ENCODE peak calls at places on chromosomes 3 and 15, in ten cellular contexts. One of them, this sample, is unnamed. For H3K4me1, the result is how much of the 10 kb centered on the place peaks cover.

GRCh38 chr15:65923264-65923663 is 54.0 kb downstream of the RAB11A start:
- DNase-seq in heart left ventricle: no peak
- DNase-seq in fibroblast of lung: no peak
- DNase-seq in tibial artery: no peak
- DNase-seq in left lung: no peak
- DNase-seq in A549: no peak
- DNase-seq in body of pancreas: no peak
- DNase-seq in BE2C: no peak
- DNase-seq in upper lobe of right lung: no peak
- DNase-seq in mucosa of descending colon: no peak
- DNase-seq in this sample: no peak

GRCh38 chr15:92808611-92809063 is 91.5 kb upstream of the CHD2 start:
- DNase-seq in fibroblast of lung: peak
- DNase-seq in A549: peak
- DNase-seq in left lung: peak
- DNase-seq in upper lobe of right lung: peak
- DNase-seq in mucosa of descending colon: no peak
- DNase-seq in heart left ventricle: peak
- DNase-seq in BE2C: peak
- DNase-seq in tibial artery: peak
- DNase-seq in body of pancreas: no peak
- DNase-seq in this sample: peak

GRCh38 chr3:177673105-177673804 is 476.0 kb upstream of the TBL1XR1 start:
- DNase-seq in fibroblast of lung: peak
- DNase-seq in tibial artery: peak
- DNase-seq in upper lobe of right lung: no peak
- DNase-seq in left lung: no peak
- DNase-seq in A549: peak
- DNase-seq in mucosa of descending colon: no peak
- DNase-seq in heart left ventricle: no peak
- DNase-seq in BE2C: no peak
- DNase-seq in body of pancreas: no peak
- DNase-seq in this sample: no peak

GRCh38 chr3:53846134-53846850 is at the start of the genes CHDH and IL17RB:
- DNase-seq in A549: peak
- DNase-seq in mucosa of descending colon: peak
- DNase-seq in upper lobe of right lung: peak
- DNase-seq in tibial artery: no peak
- DNase-seq in left lung: peak
- DNase-seq in heart left ventricle: peak
- DNase-seq in fibroblast of lung: no peak
- DNase-seq in BE2C: peak
- DNase-seq in body of pancreas: peak
- DNase-seq in this sample: no peak

GRCh38 chr15:67922106-67922505 is 82.3 kb upstream of the RNU6-1 start:
- DNase-seq in heart left ventricle: no peak
- DNase-seq in left lung: no peak
- DNase-seq in fibroblast of lung: no peak
- DNase-seq in BE2C: no peak
- DNase-seq in tibial artery: no peak
- DNase-seq in upper lobe of right lung: no peak
- DNase-seq in body of pancreas: no peak
- DNase-seq in mucosa of descending colon: no peak
- DNase-seq in A549: no peak
- DNase-seq in this sample: no peak

GRCh38 chr15:94196536-94196935 is 34.8 kb upstream of the MCTP2 start:
- DNase-seq in tibial artery: no peak
- DNase-seq in upper lobe of right lung: no peak
- DNase-seq in fibroblast of lung: peak
- DNase-seq in body of pancreas: no peak
- DNase-seq in mucosa of descending colon: no peak
- DNase-seq in BE2C: no peak
- DNase-seq in A549: no peak
- DNase-seq in heart left ventricle: no peak
- DNase-seq in left lung: no peak
- DNase-seq in this sample: no peak

GRCh38 chr3:31041161-31041978 is 146.9 kb upstream of the GADL1 start:
- DNase-seq in fibroblast of lung: peak
- DNase-seq in BE2C: no peak
- DNase-seq in upper lobe of right lung: no peak
- DNase-seq in body of pancreas: no peak
- DNase-seq in mucosa of descending colon: no peak
- DNase-seq in left lung: no peak
- DNase-seq in tibial artery: no peak
- DNase-seq in heart left ventricle: no peak
- DNase-seq in A549: peak
- DNase-seq in this sample: no peak

GRCh38 chr3:79203144-79203519 is 564.7 kb downstream of the ROBO1 start:
- DNase-seq in heart left ventricle: no peak
- DNase-seq in left lung: no peak
- DNase-seq in BE2C: no peak
- DNase-seq in fibroblast of lung: no peak
- DNase-seq in mucosa of descending colon: no peak
- DNase-seq in upper lobe of right lung: no peak
- DNase-seq in body of pancreas: no peak
- DNase-seq in tibial artery: no peak
- DNase-seq in A549: no peak
- DNase-seq in this sample: no peak

GRCh38 chr3:187745201-187746058 is at the start of gene BCL6:
- DNase-seq in BE2C: peak
- DNase-seq in body of pancreas: peak
- DNase-seq in left lung: peak
- DNase-seq in fibroblast of lung: peak
- DNase-seq in heart left ventricle: peak
- DNase-seq in upper lobe of right lung: peak
- DNase-seq in A549: peak
- DNase-seq in mucosa of descending colon: peak
- DNase-seq in tibial artery: peak
- DNase-seq in this sample: peak

GRCh38 chr3:31254483-31254882 is 278.2 kb upstream of the STT3B start:
- DNase-seq in fibroblast of lung: no peak
- DNase-seq in upper lobe of right lung: no peak
- DNase-seq in A549: no peak
- DNase-seq in body of pancreas: no peak
- DNase-seq in left lung: no peak
- DNase-seq in heart left ventricle: no peak
- DNase-seq in BE2C: no peak
- DNase-seq in tibial artery: no peak
- DNase-seq in mucosa of descending colon: no peak
- DNase-seq in this sample: no peak

GRCh38 chr3:46844851-46845250 is 18.4 kb downstream of the MYL3 start:
- DNase-seq in fibroblast of lung: peak
- DNase-seq in left lung: peak
- DNase-seq in mucosa of descending colon: no peak
- DNase-seq in heart left ventricle: no peak
- DNase-seq in tibial artery: no peak
- DNase-seq in upper lobe of right lung: peak
- DNase-seq in body of pancreas: no peak
- DNase-seq in BE2C: no peak
- DNase-seq in A549: no peak
- DNase-seq in this sample: no peak

GRCh38 chr15:64746356-64746755 is 29.0 kb downstream of the RBPMS2 start:
- DNase-seq in heart left ventricle: no peak
- DNase-seq in upper lobe of right lung: no peak
- DNase-seq in left lung: no peak
- DNase-seq in body of pancreas: no peak
- DNase-seq in tibial artery: no peak
- DNase-seq in mucosa of descending colon: no peak
- DNase-seq in fibroblast of lung: no peak
- DNase-seq in A549: no peak
- DNase-seq in BE2C: no peak
- DNase-seq in this sample: no peak
- H3K4me1 ChIP-seq in heart left ventricle: under half
- H3K4me1 ChIP-seq in upper lobe of right lung: under half
- H3K4me1 ChIP-seq in left lung: under half
- H3K4me1 ChIP-seq in body of pancreas: under half
- H3K4me1 ChIP-seq in tibial artery: under half
- H3K4me1 ChIP-seq in mucosa of descending colon: under half
- H3K4me1 ChIP-seq in fibroblast of lung: under half
- H3K4me1 ChIP-seq in A549: under half
- H3K4me1 ChIP-seq in BE2C: under half
- H3K4me1 ChIP-seq in this sample: under half

DNA sequence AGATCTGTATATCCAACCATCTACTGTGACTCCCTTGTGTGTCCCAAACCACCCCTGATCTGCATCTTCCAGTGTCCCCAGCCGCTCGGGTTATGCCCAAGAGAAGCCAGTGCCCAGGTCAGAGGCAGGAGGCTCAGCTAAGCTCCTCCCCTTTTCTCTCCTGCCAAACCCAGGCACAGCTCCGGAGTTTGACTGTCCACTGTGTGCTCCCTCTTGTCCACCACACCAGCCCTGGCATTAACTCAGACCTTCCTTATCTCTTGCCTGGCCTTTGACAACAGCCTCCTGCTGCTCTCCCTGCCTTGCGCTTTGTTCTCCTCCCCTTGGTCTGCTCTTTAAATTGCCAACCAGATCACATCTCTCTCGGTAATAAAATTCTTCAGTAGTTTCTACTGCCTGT is 39.3 kb downstream of the DGKG start:
- DNase-seq in left lung: no peak
- DNase-seq in upper lobe of right lung: no peak
- DNase-seq in heart left ventricle: no peak
- DNase-seq in fibroblast of lung: no peak
- DNase-seq in mucosa of descending colon: no peak
- DNase-seq in body of pancreas: no peak
- DNase-seq in tibial artery: no peak
- DNase-seq in BE2C: no peak
- DNase-seq in A549: no peak
- DNase-seq in this sample: no peak
- TF ChIP-seq CTCF in left lung: no peak
- TF ChIP-seq CTCF in upper lobe of right lung: no peak
- TF ChIP-seq CTCF in heart left ventricle: no peak
- TF ChIP-seq CTCF in fibroblast of lung: no peak
- TF ChIP-seq CTCF in mucosa of descending colon: no peak
- TF ChIP-seq CTCF in body of pancreas: no peak
- TF ChIP-seq CTCF in tibial artery: no peak
- TF ChIP-seq CTCF in BE2C: no peak
- TF ChIP-seq CTCF in A549: no peak
- TF ChIP-seq CTCF in this sample: no peak

DNA sequence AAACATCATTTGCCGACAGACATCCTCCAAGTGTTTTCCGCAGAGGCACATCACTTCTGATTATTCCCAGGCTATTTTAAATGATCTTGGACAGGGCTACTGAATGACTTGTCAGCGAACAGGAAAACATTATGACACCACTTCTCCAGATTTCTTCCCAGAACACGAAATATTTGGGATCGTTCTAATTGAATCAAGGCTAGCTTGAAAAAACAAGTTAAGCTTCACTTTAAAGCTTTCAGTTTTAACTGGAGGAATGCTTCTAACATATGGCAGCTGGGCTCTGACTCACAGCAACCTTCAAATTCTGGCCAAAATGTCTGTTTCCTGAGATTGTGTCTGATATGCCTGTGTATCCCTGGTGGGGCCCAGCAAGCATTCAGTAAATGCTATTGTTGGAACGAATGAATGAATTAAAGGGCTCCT is 127.0 kb upstream of the ICE2 start:
- DNase-seq in BE2C: no peak
- DNase-seq in tibial artery: no peak
- DNase-seq in left lung: no peak
- DNase-seq in mucosa of descending colon: no peak
- DNase-seq in body of pancreas: no peak
- DNase-seq in fibroblast of lung: peak
- DNase-seq in upper lobe of right lung: no peak
- DNase-seq in heart left ventricle: no peak
- DNase-seq in A549: no peak
- DNase-seq in this sample: no peak
- H3K4me3 ChIP-seq in BE2C: peak
- H3K4me3 ChIP-seq in tibial artery: peak
- H3K4me3 ChIP-seq in left lung: no peak
- H3K4me3 ChIP-seq in mucosa of descending colon: no peak
- H3K4me3 ChIP-seq in body of pancreas: no peak
- H3K4me3 ChIP-seq in fibroblast of lung: peak
- H3K4me3 ChIP-seq in upper lobe of right lung: no peak
- H3K4me3 ChIP-seq in heart left ventricle: peak
- H3K4me3 ChIP-seq in A549: no peak
- H3K4me3 ChIP-seq in this sample: peak

GRCh38 chr3:42600958-42601675 is 631 bp downstream of the NKTR start:
- DNase-seq in BE2C: no peak
- DNase-seq in A549: peak
- DNase-seq in left lung: peak
- DNase-seq in fibroblast of lung: peak
- DNase-seq in mucosa of descending colon: peak
- DNase-seq in upper lobe of right lung: peak
- DNase-seq in heart left ventricle: peak
- DNase-seq in body of pancreas: no peak
- DNase-seq in tibial artery: peak
- DNase-seq in this sample: peak

GRCh38 chr3:42601898-42602581 is 1.6 kb downstream of the NKTR start:
- DNase-seq in heart left ventricle: no peak
- DNase-seq in fibroblast of lung: peak
- DNase-seq in left lung: no peak
- DNase-seq in body of pancreas: no peak
- DNase-seq in upper lobe of right lung: no peak
- DNase-seq in tibial artery: no peak
- DNase-seq in mucosa of descending colon: no peak
- DNase-seq in BE2C: no peak
- DNase-seq in A549: no peak
- DNase-seq in this sample: no peak

GRCh38 chr3:42608586-42608985 is 8.1 kb downstream of the NKTR start:
- DNase-seq in mucosa of descending colon: peak
- DNase-seq in tibial artery: no peak
- DNase-seq in fibroblast of lung: peak
- DNase-seq in upper lobe of right lung: no peak
- DNase-seq in body of pancreas: no peak
- DNase-seq in heart left ventricle: no peak
- DNase-seq in left lung: no peak
- DNase-seq in BE2C: peak
- DNase-seq in A549: no peak
- DNase-seq in this sample: no peak

GRCh38 chr3:42602961-42603360 is 2.5 kb downstream of the NKTR start:
- DNase-seq in fibroblast of lung: no peak
- DNase-seq in A549: no peak
- DNase-seq in left lung: no peak
- DNase-seq in BE2C: no peak
- DNase-seq in upper lobe of right lung: no peak
- DNase-seq in mucosa of descending colon: no peak
- DNase-seq in tibial artery: no peak
- DNase-seq in heart left ventricle: no peak
- DNase-seq in body of pancreas: no peak
- DNase-seq in this sample: no peak

DNA sequence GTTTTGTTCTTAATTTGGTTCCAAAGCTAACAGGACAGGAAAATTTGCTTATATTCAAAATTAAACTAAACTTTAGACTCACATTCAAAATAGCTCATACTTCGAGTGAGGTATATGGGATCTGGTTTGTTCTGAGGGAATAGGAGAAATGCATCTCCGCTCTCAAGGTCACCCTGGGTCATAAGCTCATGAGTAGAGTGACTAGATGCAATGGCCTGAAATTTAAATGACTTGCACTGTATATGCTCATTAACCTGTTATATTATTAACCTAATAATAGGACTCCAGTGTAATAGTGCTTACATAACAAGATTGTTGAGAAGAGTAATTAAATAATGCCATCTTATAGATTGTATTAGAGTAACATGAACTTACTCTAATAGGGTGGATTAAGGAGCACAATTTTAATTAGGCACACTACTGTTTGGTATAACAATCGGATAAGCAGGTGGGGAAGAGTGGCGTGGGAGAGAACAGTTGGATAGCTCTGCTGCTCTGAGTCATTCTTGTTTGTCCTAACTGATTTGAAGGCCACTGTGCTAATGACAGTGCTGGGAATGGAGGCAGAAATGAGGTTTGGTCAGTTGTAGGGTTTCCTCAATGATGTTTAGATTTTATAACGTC is 5.2 kb downstream of the NKTR start:
- DNase-seq in BE2C: no peak
- DNase-seq in tibial artery: no peak
- DNase-seq in fibroblast of lung: no peak
- DNase-seq in body of pancreas: peak
- DNase-seq in upper lobe of right lung: no peak
- DNase-seq in A549: no peak
- DNase-seq in mucosa of descending colon: no peak
- DNase-seq in heart left ventricle: no peak
- DNase-seq in left lung: no peak
- DNase-seq in this sample: no peak
- H3K4me1 ChIP-seq in BE2C: under half
- H3K4me1 ChIP-seq in tibial artery: under half
- H3K4me1 ChIP-seq in fibroblast of lung: under half
- H3K4me1 ChIP-seq in body of pancreas: under half
- H3K4me1 ChIP-seq in upper lobe of right lung: half or more
- H3K4me1 ChIP-seq in A549: half or more
- H3K4me1 ChIP-seq in mucosa of descending colon: under half
- H3K4me1 ChIP-seq in heart left ventricle: under half
- H3K4me1 ChIP-seq in left lung: under half
- H3K4me1 ChIP-seq in this sample: half or more

This sample was measured in suprapubic skin.